ENCODE peak calls at places on chromosomes 7 and 10, in six cellular contexts. X is CD4-positive, CD25-positive, alpha-beta regulatory T cell; G is mesendoderm; A is lower lobe of right lung; P is tibial artery; F is H9. B is an unnamed sample.

GRCh38 chr10:130777507-130778165 is 533.9 kb downstream of the TCERG1L start:
- DNase-seq in X (no peak), G (no peak), A (no peak), P (peak; percentile 38), F (no peak), B (no peak)

GRCh38 chr7:36670585-36671431 is 53.5 kb downstream of the AOAH start:
- DNase-seq in X (peak; percentile 45), G (peak; percentile 80), A (peak; percentile 53), P (no peak), F (peak; percentile 77), B (peak; percentile 56)

GRCh38 chr7:107628461-107629064 is 32.1 kb upstream of the SLC26A4 start:
- DNase-seq in X (no peak), G (no peak), A (peak; percentile 44), P (no peak), F (no peak), B (no peak)

GRCh38 chr7:71851776-71852548 is 560.2 kb downstream of the CALN1 start:
- DNase-seq in X (no peak), G (no peak), A (no peak), P (no peak), F (no peak), B (no peak)

GRCh38 chr7:143003393-143004051 is 23.4 kb downstream of the OR9A2 start:
- DNase-seq in X (peak; percentile 26), G (peak; percentile 58), A (no peak), P (no peak), F (no peak), B (no peak)

GRCh38 chr7:48035967-48036478 is 680 bp downstream of the C7orf57 start:
- DNase-seq in X (no peak), G (peak; percentile 28), A (peak; percentile 64), P (no peak), F (no peak), B (peak; percentile 35)

GRCh38 chr7:130292682-130293257 is at the start of gene CPA4:
- DNase-seq in X (no peak), G (peak; percentile 30), A (no peak), P (peak; percentile 78), F (no peak), B (peak; percentile 48)

GRCh38 chr7:73707045-73707631 is 12.3 kb downstream of the STX1A start:
- DNase-seq in X (no peak), G (no peak), A (peak; percentile 77), P (no peak), F (no peak), B (peak; percentile 72)

GRCh38 chr10:79452174-79452611 is 6.8 kb upstream of the ZCCHC24 start:
- DNase-seq in X (no peak), G (peak; percentile 42), A (no peak), P (peak; percentile 55), F (no peak), B (no peak)

GRCh38 chr7:74344128-74344496 is 54.9 kb downstream of the CLIP2 start:
- DNase-seq in X (no peak), G (no peak), A (no peak), P (no peak), F (no peak), B (no peak)

GRCh38 chr7:24963218-24963617 is 16.8 kb downstream of the OSBPL3 start:
- DNase-seq in X (no peak), G (no peak), A (peak; percentile 62), P (peak; percentile 74), F (no peak), B (peak; percentile 18)

GRCh38 chr7:14902589-14902963 is at the start of gene DGKB:
- DNase-seq in X (no peak), G (peak; percentile 57), A (peak; percentile 10), P (no peak), F (peak; percentile 61), B (peak; percentile 52)

GRCh38 chr10:80168679-80169380 is 36.3 kb downstream of the PLAC9 start:
- DNase-seq in X (no peak), G (peak; percentile 46), A (no peak), P (peak; percentile 65), F (peak; percentile 53), B (no peak)

GRCh38 chr10:72086466-72087391 is 1.6 kb downstream of the SPOCK2 start:
- DNase-seq in X (peak; percentile 52), G (peak; percentile 60), A (peak; percentile 73), P (peak; percentile 57), F (peak; percentile 81), B (peak; percentile 39)

GRCh38 chr10:126080879-126081331 is 184.5 kb downstream of the FANK1 start:
- DNase-seq in X (no peak), G (no peak), A (no peak), P (no peak), F (no peak), B (no peak)

GRCh38 chr7:17598846-17599245 is 300.4 kb downstream of the AHR start:
- DNase-seq in X (no peak), G (no peak), A (no peak), P (no peak), F (no peak), B (no peak)

GRCh38 chr10:114715171-114715670 is 57.1 kb upstream of the ABLIM1 start:
- DNase-seq in X (no peak), G (no peak), A (no peak), P (no peak), F (no peak), B (no peak)

GRCh38 chr10:72315611-72316385 is 38.9 kb downstream of the DNAJB12 start:
- DNase-seq in X (no peak), G (no peak), A (no peak), P (peak; percentile 91), F (no peak), B (peak; percentile 80)

GRCh38 chr7:129801882-129802281 is 150.9 kb downstream of the UBE2H start:
- DNase-seq in X (no peak), G (peak; percentile 43), A (no peak), P (no peak), F (peak; percentile 49), B (no peak)

GRCh38 chr7:35967366-35968139 is 166.7 kb downstream of the SEPTIN7 start:
- DNase-seq in X (no peak), G (no peak), A (no peak), P (no peak), F (peak; percentile 49), B (no peak)

DNA sequence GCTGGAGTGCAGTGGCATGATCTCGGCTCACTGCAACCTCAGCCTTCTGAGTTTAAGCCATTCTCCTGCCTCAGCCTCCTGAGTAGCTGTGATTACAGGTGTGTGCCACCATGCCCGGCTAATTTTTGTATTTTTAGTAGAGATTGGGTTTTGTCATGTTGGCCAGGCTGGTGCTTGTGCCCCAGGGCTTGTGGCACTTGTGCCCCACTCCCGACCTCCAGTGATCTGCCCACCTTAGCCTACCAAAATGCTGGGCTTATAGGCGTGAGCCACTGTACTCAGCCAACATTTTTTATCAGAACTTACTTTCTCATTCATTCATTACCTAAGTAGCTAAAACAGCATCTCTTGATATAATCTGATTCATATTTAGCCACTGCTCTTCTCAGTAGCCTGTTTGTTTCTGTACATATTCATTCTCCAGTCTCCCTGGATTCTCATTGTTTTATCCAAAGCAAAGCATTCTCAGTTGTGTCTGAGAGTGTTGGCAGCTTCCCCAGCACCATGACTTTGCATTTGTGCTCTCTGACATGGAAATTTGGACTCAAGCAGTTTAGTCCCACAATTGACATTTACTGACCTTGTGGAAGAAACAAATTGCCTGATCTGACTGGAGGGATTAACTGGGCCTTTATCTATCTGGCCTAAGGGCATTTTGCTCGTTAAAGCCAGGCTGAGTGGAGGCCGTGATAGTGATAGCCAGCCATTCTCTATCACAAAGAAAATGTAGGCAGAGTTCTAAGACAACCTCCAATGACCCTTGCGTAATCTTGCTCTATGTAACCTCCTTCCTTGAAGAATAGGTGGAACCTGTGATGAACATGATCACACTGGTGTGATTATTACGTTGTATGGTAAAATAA is 44.9 kb downstream of the AKR1B15 start:
- DNase-seq in X (no peak), G (peak; percentile 40), A (peak; percentile 48), P (peak; percentile 89), F (no peak), B (peak; percentile 61)
- H3K27ac ChIP-seq in X (no peak overlapping the region), G (no peak overlapping the region), A (peak overlapping the region; percentile 57), P (peak overlapping the region; percentile 81), F (no peak overlapping the region), B (peak overlapping the region; percentile 57)

DNA sequence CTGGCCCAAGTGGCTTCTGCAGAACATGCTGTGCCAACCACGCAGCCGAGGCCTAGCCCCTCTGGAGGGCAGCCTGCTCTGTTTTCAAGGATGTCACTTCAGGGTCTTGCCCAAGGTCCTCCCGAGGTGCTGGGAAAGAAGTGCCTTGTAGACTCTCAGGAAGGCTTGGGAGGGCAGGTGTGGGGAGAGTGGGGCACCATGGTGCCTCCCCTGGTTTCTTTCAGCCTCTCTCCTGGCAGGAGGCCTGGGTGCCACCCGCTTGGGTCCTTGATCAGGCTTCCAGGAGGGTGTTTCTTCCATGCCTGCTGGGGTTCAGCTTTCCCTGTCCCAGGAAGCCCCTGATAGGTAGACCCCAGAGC is 124.5 kb downstream of the NEURL1 start:
- DNase-seq in X (no peak), G (no peak), A (no peak), P (no peak), F (no peak), B (no peak)
- H3K27ac ChIP-seq in X (no peak overlapping the region), G (no peak overlapping the region), A (peak overlapping the region; percentile 36), P (peak overlapping the region; percentile 89), F (no peak overlapping the region), B (no peak overlapping the region)

GRCh38 chr10:132035476-132035875 is 30.3 kb upstream of the JAKMIP3 start:
- DNase-seq in X (no peak), G (no peak), A (no peak), P (no peak), F (no peak), B (no peak)
- H3K27ac ChIP-seq in X (no peak overlapping the region), G (no peak overlapping the region), A (no peak overlapping the region), P (no peak overlapping the region), F (no peak overlapping the region), B (no peak overlapping the region)

GRCh38 chr7:134925766-134926165 is 60.5 kb upstream of the AGBL3 start:
- DNase-seq in X (no peak), G (no peak), A (no peak), P (no peak), F (no peak), B (no peak)

GRCh38 chr7:134920026-134920758 is 66.1 kb upstream of the AGBL3 start:
- DNase-seq in X (no peak), G (no peak), A (no peak), P (no peak), F (no peak), B (no peak)

GRCh38 chr7:134919240-134919641 is 67.1 kb upstream of the AGBL3 start:
- DNase-seq in X (no peak), G (no peak), A (no peak), P (no peak), F (no peak), B (no peak)

GRCh38 chr7:134926396-134926795 is 59.9 kb upstream of the AGBL3 start:
- DNase-seq in X (no peak), G (no peak), A (no peak), P (no peak), F (no peak), B (no peak)

DNA sequence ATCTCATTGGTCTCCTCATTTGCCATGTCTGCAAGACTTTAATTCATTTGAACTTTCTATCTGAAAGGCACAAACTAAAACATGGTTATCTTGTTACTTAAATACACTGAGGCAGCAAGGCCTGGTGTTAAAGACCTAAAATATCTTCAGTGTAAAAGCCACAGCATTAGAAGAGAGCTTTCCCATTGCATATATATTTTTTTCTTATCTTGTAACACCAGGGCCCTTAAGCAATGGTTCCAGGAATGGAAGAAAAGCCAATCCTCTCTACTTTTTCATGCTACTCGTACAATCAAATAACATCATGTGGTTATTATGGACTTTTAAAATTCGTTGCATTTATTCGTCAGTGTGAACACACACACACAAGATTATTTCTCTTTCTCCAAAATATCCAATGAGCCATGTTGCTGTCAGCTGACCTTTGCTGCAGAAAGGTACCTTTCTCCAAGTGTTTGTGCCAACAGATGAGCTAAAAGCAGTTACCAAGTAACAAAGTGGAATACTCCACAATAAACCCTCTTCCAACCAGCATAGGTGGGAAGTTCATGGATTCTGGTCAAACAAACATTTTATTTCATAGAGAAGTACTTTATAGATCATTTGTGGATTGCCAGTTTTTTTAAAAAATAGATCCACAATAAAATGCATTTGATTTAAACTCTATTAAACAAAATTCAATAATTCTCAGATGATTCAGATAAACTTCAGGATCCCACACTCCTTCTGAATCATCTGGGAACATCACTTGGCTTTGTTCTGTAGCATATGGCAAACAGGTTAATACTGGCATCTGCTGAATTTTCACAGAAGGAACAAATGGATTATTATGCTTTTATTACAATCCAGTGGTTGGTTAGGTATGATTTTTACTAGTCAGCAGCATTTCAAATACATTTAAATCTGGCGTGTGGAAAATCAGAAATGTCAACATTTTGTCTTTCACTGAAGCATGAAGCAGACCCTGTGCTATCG is 63.3 kb upstream of the AGBL3 start:
- DNase-seq in X (no peak), G (no peak), A (no peak), P (no peak), F (no peak), B (no peak)
- H3K27ac ChIP-seq in X (no peak overlapping the region), G (no peak overlapping the region), A (no peak overlapping the region), P (peak overlapping the region; percentile 7), F (no peak overlapping the region), B (no peak overlapping the region)